ENCODE peak calls at places on chromosomes 7 and 10, in six cellular contexts. Y, A, W, H, S and Z are unnamed samples.

GRCh38 chr10:51321968-51322367 is 247.7 kb downstream of the PRKG1 start:
- DNase-seq in Y (no peak), A (no peak), W (no peak), H (no peak), S (no peak), Z (no peak)

GRCh38 chr10:21300546-21300945 is 224.9 kb downstream of the SKIDA1 start:
- DNase-seq in Y (no peak), A (no peak), W (no peak), H (peak), S (no peak), Z (no peak)

GRCh38 chr7:129918922-129919321 is 33.8 kb downstream of the UBE2H start:
- DNase-seq in Y (no peak), A (no peak), W (no peak), H (no peak), S (no peak), Z (no peak)

GRCh38 chr7:30983042-30983913 is 19.5 kb downstream of the GHRHR start:
- DNase-seq in Y (peak), A (peak), W (peak), H (peak), S (peak), Z (peak)

GRCh38 chr7:12257582-12257981 is 46.5 kb downstream of the TMEM106B start:
- DNase-seq in Y (no peak), A (no peak), W (peak), H (no peak), S (peak), Z (no peak)

GRCh38 chr7:70178787-70179186 is 580.5 kb downstream of the AUTS2 start:
- DNase-seq in Y (no peak), A (peak), W (no peak), H (no peak), S (no peak), Z (no peak)

GRCh38 chr10:77006836-77007511 is 630.6 kb downstream of the KCNMA1 start:
- DNase-seq in Y (no peak), A (no peak), W (no peak), H (no peak), S (no peak), Z (no peak)

GRCh38 chr7:55206235-55207029 is 158.7 kb upstream of the LANCL2 start:
- DNase-seq in Y (no peak), A (no peak), W (no peak), H (no peak), S (no peak), Z (no peak)

GRCh38 chr7:81608748-81609382 is 161.0 kb downstream of the HGF start:
- DNase-seq in Y (no peak), A (no peak), W (no peak), H (no peak), S (no peak), Z (no peak)